ENCODE peak calls at places on chromosomes 16 and 17, in four cellular contexts. U, H, A and E are unnamed samples.

GRCh38 chr17:78351449-78352006 is 8.3 kb downstream of the SOCS3 start:
- DNase-seq in U (no peak), H (peak), A (peak), E (peak)

GRCh38 chr16:12484987-12485386 is 318.7 kb downstream of the CPPED1 start:
- DNase-seq in U (no peak), H (no peak), A (no peak), E (no peak)

GRCh38 chr16:69169051-69169450 is 17.9 kb upstream of the SNTB2 start:
- DNase-seq in U (no peak), H (no peak), A (no peak), E (no peak)

GRCh38 chr16:84313921-84314320 is 19.2 kb downstream of the WFDC1 start:
- DNase-seq in U (no peak), H (no peak), A (no peak), E (no peak)

GRCh38 chr17:42536048-42536371 is at the start of gene NAGLU:
- DNase-seq in U (peak), H (peak), A (peak), E (peak)

GRCh38 chr16:74868501-74868900 is 93.9 kb upstream of the FA2H start:
- DNase-seq in U (peak), H (no peak), A (peak), E (no peak)

GRCh38 chr16:78817442-78817829 is 718.0 kb downstream of the WWOX start:
- DNase-seq in U (no peak), H (no peak), A (no peak), E (no peak)

GRCh38 chr16:50781043-50781442 is 39.2 kb downstream of the CYLD start:
- DNase-seq in U (no peak), H (no peak), A (peak), E (no peak)

GRCh38 chr17:1882836-1883235 is 53.0 kb downstream of the RPA1 start:
- DNase-seq in U (peak), H (peak), A (peak), E (peak)

GRCh38 chr16:4323071-4323844 is 7.4 kb downstream of the GLIS2 start:
- DNase-seq in U (peak), H (no peak), A (no peak), E (no peak)

GRCh38 chr17:75011788-75012319 is 616 bp upstream of the MRPL58 start:
- DNase-seq in U (no peak), H (peak), A (peak), E (peak)

GRCh38 chr16:69894675-69895074 is 56.5 kb upstream of the CLEC18A start:
- DNase-seq in U (no peak), H (no peak), A (no peak), E (no peak)

GRCh38 chr16:85583491-85584181 is 29.5 kb upstream of the GSE1 start:
- DNase-seq in U (no peak), H (no peak), A (peak), E (no peak)

GRCh38 chr16:57693539-57693938 is 1.1 kb upstream of the DRC7 start:
- DNase-seq in U (no peak), H (no peak), A (no peak), E (no peak)

GRCh38 chr17:81256616-81257015 is 17.5 kb downstream of the NDUFAF8 start:
- DNase-seq in U (no peak), H (peak), A (peak), E (no peak)

GRCh38 chr17:80220709-80221215 is 535 bp downstream of the SLC26A11 start:
- DNase-seq in U (peak), H (no peak), A (no peak), E (no peak)

GRCh38 chr16:15682105-15682570 is 32.1 kb downstream of the NDE1 start:
- DNase-seq in U (peak), H (peak), A (peak), E (peak)

GRCh38 chr17:284676-285355 is 67.8 kb downstream of the RPH3AL start:
- DNase-seq in U (no peak), H (no peak), A (no peak), E (no peak)

GRCh38 chr16:73214825-73215481 is 167.0 kb upstream of the ZFHX3 start:
- DNase-seq in U (no peak), H (peak), A (peak), E (no peak)

GRCh38 chr17:46875849-46876352 is 24.5 kb downstream of the WNT9B start:
- DNase-seq in U (no peak), H (no peak), A (no peak), E (no peak)

GRCh38 chr16:61105544-61105943 is 930.7 kb downstream of the CDH8 start:
- DNase-seq in U (no peak), H (no peak), A (no peak), E (no peak)

GRCh38 chr16:49858200-49859129 is 2.6 kb upstream of the ZNF423 start:
- DNase-seq in U (peak), H (no peak), A (no peak), E (peak)

GRCh38 chr16:3745751-3746355 is 28.5 kb upstream of the TRAP1 start:
- DNase-seq in U (no peak), H (no peak), A (peak), E (no peak)

GRCh38 chr16:16884451-16884850 is 505.5 kb downstream of the NPIPA7 start:
- DNase-seq in U (no peak), H (no peak), A (no peak), E (no peak)

GRCh38 chr17:81249233-81250040 is 10.3 kb downstream of the NDUFAF8 start:
- DNase-seq in U (no peak), H (no peak), A (peak), E (no peak)

GRCh38 chr16:1493746-1494094 is 560 bp downstream of the TELO2 start:
- DNase-seq in U (no peak), H (no peak), A (no peak), E (no peak)

GRCh38 chr16:11796227-11797165 is 562 bp downstream of the ZC3H7A start:
- DNase-seq in U (peak), H (no peak), A (peak), E (peak)

GRCh38 chr17:4719684-4720221 is 9.3 kb downstream of the ARRB2 start:
- DNase-seq in U (no peak), H (no peak), A (no peak), E (no peak)

GRCh38 chr17:64615025-64615677 is 47.0 kb downstream of the SMURF2 start:
- DNase-seq in U (no peak), H (no peak), A (peak), E (no peak)

GRCh38 chr16:80369559-80369958 is 171.2 kb upstream of the DYNLRB2 start:
- DNase-seq in U (peak), H (peak), A (peak), E (peak)

GRCh38 chr17:1461193-1461944 is 5.3 kb upstream of the CRK start:
- DNase-seq in U (no peak), H (no peak), A (no peak), E (no peak)

GRCh38 chr16:67170948-67171649 is 761 bp downstream of the NOL3 start:
- DNase-seq in U (no peak), H (no peak), A (peak), E (no peak)

GRCh38 chr16:88754912-88755744 is 29.9 kb downstream of the PIEZO1 start:
- DNase-seq in U (peak), H (no peak), A (peak), E (no peak)

GRCh38 chr17:78151514-78152008 is 5.4 kb downstream of the C17orf99 start:
- DNase-seq in U (no peak), H (no peak), A (no peak), E (no peak)